ENCODE peak calls at places on chromosomes 7 and 10, in seven cellular contexts. M, S, T, F, B, H and K are unnamed samples.

GRCh38 chr7:148303295-148304013 is 287.1 kb upstream of the C7orf33 start:
- ATAC-seq in M (peak), S (peak), T (peak), F (peak), B (no peak), H (no peak), K (peak)

GRCh38 chr10:77452952-77453564 is 184.6 kb downstream of the KCNMA1 start:
- ATAC-seq in M (no peak), S (no peak), T (no peak), F (no peak), B (no peak), H (no peak), K (no peak)

GRCh38 chr7:108794466-108794865 is 224.8 kb downstream of the DNAJB9 start:
- ATAC-seq in M (no peak), S (no peak), T (no peak), F (no peak), B (no peak), H (no peak), K (no peak)

GRCh38 chr10:77565590-77566023 is 72.0 kb downstream of the KCNMA1 start:
- ATAC-seq in M (no peak), S (peak), T (no peak), F (no peak), B (no peak), H (no peak), K (no peak)

GRCh38 chr7:36979810-36980248 is 255.5 kb upstream of the AOAH start:
- ATAC-seq in M (peak), S (no peak), T (no peak), F (no peak), B (no peak), H (no peak), K (peak)

GRCh38 chr10:89164080-89164479 is 43.0 kb downstream of the CH25H start:
- ATAC-seq in M (peak), S (peak), T (no peak), F (no peak), B (peak), H (peak), K (no peak)

GRCh38 chr7:121516791-121517305 is 120.7 kb upstream of the FAM3C start:
- ATAC-seq in M (peak), S (no peak), T (no peak), F (no peak), B (no peak), H (no peak), K (no peak)

GRCh38 chr10:114766470-114766869 is 55.1 kb upstream of the FHIP2A start:
- ATAC-seq in M (peak), S (peak), T (no peak), F (no peak), B (no peak), H (no peak), K (no peak)

GRCh38 chr10:71187600-71187999 is 24.8 kb upstream of the UNC5B start:
- ATAC-seq in M (peak), S (no peak), T (no peak), F (peak), B (no peak), H (no peak), K (peak)

GRCh38 chr7:143437568-143437967 is 5.7 kb upstream of the TAS2R60 start:
- ATAC-seq in M (no peak), S (peak), T (no peak), F (no peak), B (peak), H (no peak), K (no peak)

GRCh38 chr10:18217577-18217976 is 77.4 kb downstream of the CACNB2 start:
- ATAC-seq in M (peak), S (no peak), T (no peak), F (no peak), B (no peak), H (no peak), K (no peak)

GRCh38 chr10:102504179-102504975 is 605 bp downstream of the SUFU start:
- ATAC-seq in M (no peak), S (no peak), T (no peak), F (peak), B (no peak), H (no peak), K (no peak)

GRCh38 chr7:8044761-8045430 is 76.3 kb downstream of the GLCCI1 start:
- ATAC-seq in M (no peak), S (no peak), T (no peak), F (no peak), B (peak), H (no peak), K (no peak)

GRCh38 chr7:1914321-1914720 is 244.2 kb downstream of the ELFN1 start:
- ATAC-seq in M (no peak), S (no peak), T (no peak), F (no peak), B (no peak), H (no peak), K (peak)

GRCh38 chr7:156842740-156843140 is 50.2 kb downstream of the LMBR1 start:
- ATAC-seq in M (no peak), S (no peak), T (peak), F (no peak), B (no peak), H (no peak), K (no peak)

GRCh38 chr10:13890233-13890616 is 303.5 kb downstream of the PRPF18 start:
- ATAC-seq in M (peak), S (no peak), T (no peak), F (peak), B (no peak), H (no peak), K (no peak)

GRCh38 chr10:104498345-104498955 is 142.6 kb upstream of the SORCS3 start:
- ATAC-seq in M (no peak), S (no peak), T (no peak), F (no peak), B (no peak), H (no peak), K (no peak)

GRCh38 chr10:69409968-69410367 is 6.8 kb downstream of the TACR2 start:
- ATAC-seq in M (no peak), S (no peak), T (no peak), F (no peak), B (no peak), H (no peak), K (no peak)

GRCh38 chr7:130152270-130153141 is 52.7 kb downstream of the TMEM209 start:
- ATAC-seq in M (no peak), S (no peak), T (peak), F (no peak), B (peak), H (no peak), K (no peak)

GRCh38 chr10:126454045-126454751 is 65.9 kb upstream of the ADAM12 start:
- ATAC-seq in M (no peak), S (no peak), T (no peak), F (no peak), B (no peak), H (no peak), K (no peak)

GRCh38 chr10:132580157-132580556 is 42.6 kb downstream of the INPP5A start:
- ATAC-seq in M (no peak), S (no peak), T (no peak), F (no peak), B (no peak), H (no peak), K (no peak)

GRCh38 chr10:114970515-114970914 is 32.5 kb downstream of the TRUB1 start:
- ATAC-seq in M (no peak), S (peak), T (peak), F (peak), B (peak), H (no peak), K (no peak)

GRCh38 chr7:74665296-74665938 is 7.9 kb downstream of the GTF2I start:
- ATAC-seq in M (no peak), S (no peak), T (no peak), F (no peak), B (no peak), H (no peak), K (no peak)

GRCh38 chr10:1057106-1057657 is 997 bp downstream of the WDR37 start:
- ATAC-seq in M (peak), S (peak), T (peak), F (peak), B (peak), H (peak), K (peak)

GRCh38 chr10:67878133-67878532 is 6.3 kb upstream of the SIRT1 start:
- ATAC-seq in M (no peak), S (no peak), T (no peak), F (no peak), B (no peak), H (no peak), K (no peak)

DNA sequence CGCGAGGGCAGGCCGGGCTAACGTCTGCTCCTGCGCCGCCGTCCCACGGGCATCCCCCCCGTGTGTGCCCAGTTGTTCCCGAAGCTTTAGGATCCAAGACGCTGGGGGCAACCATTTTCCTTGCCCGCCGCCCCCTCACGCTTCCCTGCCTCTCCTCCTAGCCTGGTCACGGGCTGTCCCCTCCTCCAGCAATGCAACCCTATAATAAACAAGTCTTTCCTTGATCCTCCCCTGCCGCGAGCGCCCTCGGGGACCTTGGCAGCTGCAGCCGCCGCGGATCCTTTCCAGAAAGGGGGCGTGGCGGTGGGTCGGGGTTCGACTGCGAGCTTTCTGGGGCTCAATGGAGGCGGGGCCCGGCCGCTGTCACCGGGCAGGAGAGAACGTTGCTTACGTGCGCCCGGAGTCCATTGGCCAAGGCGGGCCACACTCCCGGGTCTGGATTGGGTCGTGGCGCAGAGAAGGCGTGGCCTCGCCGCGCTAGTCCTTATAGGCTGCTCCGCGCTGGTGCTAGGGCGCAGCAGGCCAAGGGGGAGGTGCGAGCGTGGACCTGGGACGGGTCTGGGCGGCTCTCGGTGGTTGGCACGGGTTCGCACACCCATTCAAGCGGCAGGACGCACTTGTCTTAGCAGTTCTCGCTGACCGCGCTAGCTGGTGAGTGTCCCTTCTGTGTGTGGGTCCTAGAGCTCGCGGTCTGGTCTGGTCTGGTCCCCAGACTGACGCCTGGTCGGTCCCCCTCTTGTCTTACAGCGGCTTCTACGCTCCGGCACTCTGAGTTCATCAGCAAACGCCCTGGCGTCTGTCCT is at the start of gene DDIT4:
- ATAC-seq in M (peak), S (peak), T (peak), F (peak), B (peak), H (peak), K (peak)
- TF ChIP-seq CTCF in M (no peak), S (no peak), T (peak), F (no peak), B (no peak), H (no peak), K (no peak)

GRCh38 chr10:119028900-119029612 is 458 bp upstream of the NANOS1 start:
- ATAC-seq in M (peak), S (peak), T (peak), F (peak), B (peak), H (peak), K (peak)
- TF ChIP-seq CTCF in M (no peak), S (peak), T (peak), F (peak), B (no peak), H (no peak), K (no peak)

DNA sequence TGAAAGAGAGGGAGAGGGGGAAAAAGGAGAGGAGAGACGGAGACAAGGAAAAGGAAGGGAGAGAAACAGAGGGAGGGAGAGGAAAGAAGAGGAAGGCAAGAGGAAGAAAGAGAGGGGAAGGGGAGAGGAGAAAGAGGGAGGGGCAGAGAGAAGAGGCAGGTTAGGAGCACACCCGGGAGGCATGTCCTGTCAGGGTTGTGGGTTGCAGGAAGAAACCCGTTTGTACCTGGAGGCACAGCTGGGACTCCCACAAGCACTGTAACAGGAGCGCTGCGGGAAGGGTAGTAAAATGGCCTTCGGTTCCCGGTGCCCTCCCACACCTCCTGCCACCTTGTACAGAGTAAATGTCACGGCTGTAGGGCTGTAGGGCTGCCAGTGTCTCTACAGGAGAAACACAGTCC is 24.7 kb downstream of the FGFR2 start:
- ATAC-seq in M (no peak), S (peak), T (peak), F (no peak), B (no peak), H (no peak), K (no peak)
- TF ChIP-seq CTCF in M (no peak), S (no peak), T (no peak), F (no peak), B (no peak), H (no peak), K (no peak)

DNA sequence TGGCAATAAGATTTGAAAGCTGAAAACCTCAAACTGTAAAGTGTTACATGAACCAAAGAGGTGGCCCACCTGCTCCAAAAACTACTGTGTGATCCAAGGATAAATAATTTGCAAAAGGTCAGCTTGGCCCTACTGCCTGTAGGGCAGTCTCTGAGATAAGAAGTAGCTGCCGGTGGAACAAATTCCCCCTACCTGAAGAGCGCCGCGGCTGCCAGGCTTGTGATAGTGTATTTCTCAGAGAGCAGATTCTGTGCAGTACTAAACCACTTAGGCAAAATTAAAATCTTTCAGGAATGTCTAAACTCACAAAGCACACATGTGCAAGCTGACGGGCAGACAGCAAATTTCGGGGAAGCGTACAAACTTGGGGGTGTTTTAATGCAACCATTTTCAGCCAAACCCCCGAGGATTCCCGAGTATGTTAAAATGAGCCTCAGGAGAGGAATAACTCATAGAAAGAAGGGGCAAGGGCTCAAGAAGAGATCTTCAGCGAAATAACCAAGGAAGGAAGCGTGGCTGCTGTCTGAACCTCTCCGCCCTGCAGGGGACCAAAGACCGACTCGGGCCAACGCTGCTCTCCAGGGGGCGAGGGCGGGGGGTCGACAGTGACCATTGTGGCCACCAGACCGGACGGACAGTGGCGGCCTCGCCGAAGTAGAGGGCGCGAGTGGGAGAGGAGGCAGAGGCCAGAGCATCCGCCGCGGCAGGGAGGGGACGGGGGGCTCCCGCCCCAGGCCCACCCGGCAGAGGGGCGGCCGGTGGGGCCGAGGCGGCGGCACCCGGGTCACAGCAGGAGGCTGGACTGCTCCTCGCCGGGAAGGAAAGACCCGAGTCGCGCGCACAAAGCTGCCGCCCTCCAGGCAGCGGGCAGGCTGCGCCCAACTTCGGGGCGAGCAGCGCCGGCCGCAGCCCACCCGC is 874 bp downstream of the HYCC1 start:
- ATAC-seq in M (peak), S (no peak), T (peak), F (peak), B (no peak), H (no peak), K (peak)
- TF ChIP-seq CTCF in M (no peak), S (no peak), T (peak), F (no peak), B (no peak), H (no peak), K (no peak)

GRCh38 chr10:34486008-34486407 is 329.1 kb downstream of the PARD3 start:
- ATAC-seq in M (no peak), S (no peak), T (no peak), F (no peak), B (no peak), H (no peak), K (no peak)
- TF ChIP-seq CTCF in M (no peak), S (no peak), T (no peak), F (no peak), B (no peak), H (no peak), K (no peak)

GRCh38 chr10:6405713-6406112 is 174.4 kb downstream of the PRKCQ start:
- ATAC-seq in M (no peak), S (no peak), T (no peak), F (no peak), B (no peak), H (no peak), K (no peak)

GRCh38 chr10:6408799-6409198 is 171.3 kb downstream of the PRKCQ start:
- ATAC-seq in M (no peak), S (no peak), T (no peak), F (no peak), B (no peak), H (no peak), K (no peak)

GRCh38 chr10:6404127-6405072 is 175.7 kb downstream of the PRKCQ start:
- ATAC-seq in M (no peak), S (no peak), T (no peak), F (no peak), B (no peak), H (no peak), K (no peak)

GRCh38 chr10:6407034-6407721 is 172.9 kb downstream of the PRKCQ start:
- ATAC-seq in M (no peak), S (no peak), T (no peak), F (no peak), B (no peak), H (no peak), K (no peak)

DNA sequence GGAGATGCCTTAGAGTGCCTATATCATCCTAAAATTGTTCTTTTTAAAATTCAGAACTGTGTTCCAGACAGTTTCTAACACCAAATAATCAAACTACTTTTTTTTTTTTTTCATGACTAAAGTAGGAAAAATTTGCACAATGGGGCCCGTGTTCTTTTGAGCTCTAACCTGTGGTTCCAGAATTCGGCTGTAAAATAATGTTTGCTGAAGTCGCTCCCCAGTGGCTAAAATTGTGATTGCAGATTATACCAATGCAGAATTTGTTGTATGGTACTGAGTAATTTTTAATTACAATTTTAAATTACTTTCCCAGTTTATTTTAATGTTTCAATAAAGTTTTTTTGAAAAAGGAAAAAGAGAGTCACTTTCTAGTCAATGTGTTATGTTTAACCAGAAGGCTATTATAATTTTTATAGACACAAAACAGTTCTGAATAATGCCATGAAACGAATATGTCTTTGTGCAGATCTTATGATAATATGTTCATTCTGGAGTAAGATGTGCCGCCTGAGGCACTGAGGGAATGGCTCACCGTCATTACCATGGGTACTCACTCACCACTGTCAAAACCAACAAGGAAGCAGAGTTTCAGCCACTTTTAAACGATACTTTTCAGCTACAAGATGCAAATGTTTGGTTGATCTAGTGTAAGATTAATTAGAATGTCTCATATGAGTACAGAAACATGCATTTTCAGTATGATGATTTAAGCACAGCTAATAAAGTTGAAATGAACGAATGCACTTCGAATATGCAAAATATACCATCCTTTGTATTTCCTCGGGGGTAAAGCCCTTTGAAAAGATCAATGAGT is 173.6 kb downstream of the PRKCQ start:
- ATAC-seq in M (no peak), S (no peak), T (peak), F (no peak), B (peak), H (no peak), K (no peak)
- TF ChIP-seq CTCF in M (no peak), S (no peak), T (peak), F (peak), B (peak), H (peak), K (peak)